ENCODE peak calls at places on chromosomes 11 and 22, in five cellular contexts. B is colonic mucosa; J is GF-D8; W is hypothalamus; X is stimulated activated naive CD8-positive, alpha-beta T cell treated with anti-CD3 and anti-CD28 coated beads, Interleukin-15, amount 100 ng/mL, for 72 hours. G is an unnamed sample.

GRCh38 chr22:25101986-25102385 is 97.7 kb upstream of the CRYBB3 start:
- DNase-seq in B (no peak), J (no peak), W (no peak), X (no peak), G (no peak)

GRCh38 chr22:26398741-26399153 is 30.3 kb upstream of the ASPHD2 start:
- DNase-seq in B (peak; percentile 56), J (peak; percentile 5), W (peak; percentile 46), X (peak; percentile 65), G (peak; percentile 70)

GRCh38 chr11:62595124-62595523 is 3.8 kb upstream of the TUT1 start:
- DNase-seq in B (no peak), J (no peak), W (no peak), X (no peak), G (no peak)

GRCh38 chr11:65470433-65470832 is 28.4 kb upstream of the MALAT1 start:
- DNase-seq in B (no peak), J (no peak), W (no peak), X (no peak), G (no peak)

GRCh38 chr22:46079093-46079860 is 71.0 kb upstream of the PPARA start:
- DNase-seq in B (no peak), J (no peak), W (no peak), X (no peak), G (no peak)

GRCh38 chr22:36308880-36309279 is 55.9 kb downstream of the APOL1 start:
- DNase-seq in B (no peak), J (no peak), W (no peak), X (no peak), G (no peak)

GRCh38 chr11:62238151-62238550 is 3.9 kb upstream of the SCGB1D2 start:
- DNase-seq in B (no peak), J (no peak), W (no peak), X (no peak), G (no peak)

GRCh38 chr11:64583296-64584262 is 7.4 kb upstream of the SLC22A12 start:
- DNase-seq in B (no peak), J (no peak), W (no peak), X (no peak), G (no peak)

GRCh38 chr22:26464312-26464711 is 19.3 kb downstream of the HPS4 start:
- DNase-seq in B (no peak), J (no peak), W (no peak), X (no peak), G (no peak)

GRCh38 chr11:120180571-120181445 is 30.0 kb upstream of the OAF start:
- DNase-seq in B (peak; percentile 17), J (no peak), W (peak; percentile 29), X (no peak), G (no peak)

GRCh38 chr11:76653674-76654309 is 16.8 kb downstream of the LRRC32 start:
- DNase-seq in B (peak; percentile 38), J (no peak), W (no peak), X (peak; percentile 6), G (no peak)

GRCh38 chr11:48116437-48116836 is 100.2 kb upstream of the OR4B1 start:
- DNase-seq in B (no peak), J (no peak), W (no peak), X (no peak), G (no peak)

GRCh38 chr22:42933783-42934144 is 76.7 kb upstream of the ARFGAP3 start:
- DNase-seq in B (no peak), J (peak; percentile 58), W (no peak), X (no peak), G (no peak)

GRCh38 chr11:117717485-117718314 is 79.3 kb downstream of the DSCAML1 start:
- DNase-seq in B (peak; percentile 53), J (no peak), W (peak; percentile 88), X (no peak), G (peak; percentile 19)

GRCh38 chr22:38087855-38088254 is 3.9 kb upstream of the SLC16A8 start:
- DNase-seq in B (no peak), J (no peak), W (no peak), X (no peak), G (no peak)

GRCh38 chr22:37161442-37161841 is 11.7 kb upstream of the IL2RB start:
- DNase-seq in B (no peak), J (no peak), W (no peak), X (peak; percentile 43), G (no peak)

GRCh38 chr11:1073261-1073724 is 1.4 kb upstream of the MUC2 start:
- DNase-seq in B (peak; percentile 86), J (peak; percentile 20), W (peak; percentile 14), X (peak; percentile 8), G (peak; percentile 84)

GRCh38 chr11:18144243-18144642 is 11.9 kb downstream of the MRGPRX3 start:
- DNase-seq in B (no peak), J (no peak), W (no peak), X (no peak), G (no peak)

GRCh38 chr11:34977039-34977906 is 60.9 kb downstream of the PDHX start:
- DNase-seq in B (no peak), J (no peak), W (no peak), X (no peak), G (no peak)

GRCh38 chr11:102592634-102593581 is 32.2 kb downstream of the MMP20 start:
- DNase-seq in B (no peak), J (no peak), W (no peak), X (no peak), G (peak; percentile 50)

GRCh38 chr11:28966951-28967350 is 858.8 kb downstream of the METTL15 start:
- DNase-seq in B (no peak), J (no peak), W (no peak), X (no peak), G (no peak)

GRCh38 chr11:8262552-8263108 is 1.0 kb downstream of the LMO1 start:
- DNase-seq in B (no peak), J (no peak), W (peak; percentile 22), X (peak; percentile 30), G (no peak)

GRCh38 chr11:17822021-17822781 is 87.6 kb downstream of the KCNC1 start:
- DNase-seq in B (no peak), J (no peak), W (no peak), X (no peak), G (no peak)

GRCh38 chr11:78110351-78110750 is 29.1 kb downstream of the ALG8 start:
- DNase-seq in B (no peak), J (no peak), W (no peak), X (no peak), G (no peak)

GRCh38 chr11:94658386-94658785 is 91.2 kb downstream of the PIWIL4 start:
- DNase-seq in B (no peak), J (no peak), W (no peak), X (no peak), G (no peak)

GRCh38 chr11:29324328-29324727 is 692.5 kb downstream of the KCNA4 start:
- DNase-seq in B (no peak), J (no peak), W (no peak), X (no peak), G (no peak)

GRCh38 chr11:68379216-68379615 is 66.8 kb downstream of the LRP5 start:
- DNase-seq in B (no peak), J (peak; percentile 13), W (no peak), X (no peak), G (no peak)

GRCh38 chr11:87176044-87176443 is 138.3 kb downstream of the TMEM135 start:
- DNase-seq in B (no peak), J (no peak), W (no peak), X (no peak), G (no peak)

GRCh38 chr11:95912902-95913560 is 10.9 kb downstream of the MTMR2 start:
- DNase-seq in B (no peak), J (no peak), W (no peak), X (no peak), G (no peak)

GRCh38 chr11:129412501-129412900 is 36.9 kb downstream of the BARX2 start:
- DNase-seq in B (peak; percentile 61), J (no peak), W (no peak), X (no peak), G (peak; percentile 66)

GRCh38 chr22:49913446-49913845 is 4.8 kb downstream of the ALG12 start:
- DNase-seq in B (no peak), J (no peak), W (no peak), X (no peak), G (no peak)

GRCh38 chr11:44760917-44761545 is 34.3 kb downstream of the TSPAN18 start:
- DNase-seq in B (no peak), J (no peak), W (no peak), X (no peak), G (peak; percentile 90)

GRCh38 chr11:95359756-95360155 is 128.8 kb upstream of the SESN3 start:
- DNase-seq in B (no peak), J (no peak), W (no peak), X (no peak), G (no peak)

GRCh38 chr11:128210148-128210940 is 377.0 kb downstream of the ETS1 start:
- DNase-seq in B (peak; percentile 53), J (no peak), W (no peak), X (no peak), G (peak; percentile 65)

GRCh38 chr22:50246242-50247175 is 1.7 kb upstream of the TUBGCP6 start:
- DNase-seq in B (no peak), J (no peak), W (no peak), X (peak; percentile 12), G (no peak)

G was measured in small intestine.